ENCODE peak calls at places on chromosomes 3 and 15, in five cellular contexts. W is fibroblast of lung, C is ovary, S is SK-N-SH, Q is psoas muscle. U is an unnamed sample. For H3K4me1, the result is how much of the 10 kb centered on the place peaks cover.

GRCh38 chr3:125192190-125193035 is 20.1 kb downstream of the SLC12A8 start:
- DNase-seq in W (no peak), C (no peak), S (no peak), Q (no peak), U (no peak)

GRCh38 chr3:11085078-11085840 is 69.0 kb upstream of the HRH1 start:
- DNase-seq in W (no peak), C (no peak), S (no peak), Q (no peak), U (no peak)

GRCh38 chr3:136893848-136894443 is 31.9 kb downstream of the NCK1 start:
- DNase-seq in W (peak), C (no peak), S (no peak), Q (no peak), U (no peak)

GRCh38 chr3:186002884-186003472 is 65.2 kb upstream of the TRA2B start:
- DNase-seq in W (peak), C (no peak), S (peak), Q (no peak), U (no peak)

GRCh38 chr3:159870723-159871122 is 117.9 kb upstream of the IL12A start:
- DNase-seq in W (no peak), C (no peak), S (no peak), Q (no peak), U (no peak)

GRCh38 chr15:42155546-42156265 is 730 bp downstream of the PLA2G4F start:
- DNase-seq in W (no peak), C (no peak), S (peak), Q (no peak), U (peak)

GRCh38 chr3:25304916-25305315 is 123.1 kb upstream of the RARB start:
- DNase-seq in W (no peak), C (no peak), S (no peak), Q (no peak), U (no peak)

GRCh38 chr3:58577269-58577821 is at the start of gene FAM107A:
- DNase-seq in W (peak), C (peak), S (no peak), Q (peak), U (no peak)

GRCh38 chr3:53820756-53821580 is 25.3 kb downstream of the CHDH start:
- DNase-seq in W (no peak), C (no peak), S (no peak), Q (no peak), U (no peak)

GRCh38 chr3:164848922-164849321 is 229.4 kb downstream of the SI start:
- DNase-seq in W (no peak), C (no peak), S (no peak), Q (no peak), U (no peak)

GRCh38 chr15:45790325-45790943 is 155.6 kb downstream of the SQOR start:
- DNase-seq in W (peak), C (no peak), S (peak), Q (no peak), U (peak)

GRCh38 chr3:158101330-158102218 is 4.6 kb downstream of the SHOX2 start:
- DNase-seq in W (no peak), C (no peak), S (no peak), Q (no peak), U (no peak)

GRCh38 chr15:67941643-67942315 is 101.9 kb upstream of the RNU6-1 start:
- DNase-seq in W (no peak), C (no peak), S (no peak), Q (no peak), U (no peak)

GRCh38 chr15:36905908-36906307 is 194.4 kb downstream of the MEIS2 start:
- DNase-seq in W (no peak), C (no peak), S (no peak), Q (no peak), U (no peak)

GRCh38 chr15:22922003-22922402 is 58.2 kb downstream of the CYFIP1 start:
- DNase-seq in W (no peak), C (no peak), S (no peak), Q (no peak), U (no peak)

GRCh38 chr15:62622775-62623174 is 419.8 kb upstream of the TPM1 start:
- DNase-seq in W (no peak), C (no peak), S (peak), Q (no peak), U (peak)

GRCh38 chr15:34335176-34335575 is 2.4 kb downstream of the SLC12A6 start:
- DNase-seq in W (no peak), C (no peak), S (no peak), Q (no peak), U (no peak)

GRCh38 chr3:183324083-183324482 is 71.0 kb downstream of the B3GNT5 start:
- DNase-seq in W (peak), C (no peak), S (no peak), Q (no peak), U (no peak)

GRCh38 chr3:81249540-81250029 is 511.9 kb downstream of the GBE1 start:
- DNase-seq in W (peak), C (no peak), S (no peak), Q (no peak), U (no peak)

GRCh38 chr3:130711885-130712284 is 34.7 kb downstream of the PIK3R4 start:
- DNase-seq in W (no peak), C (no peak), S (no peak), Q (no peak), U (no peak)

GRCh38 chr15:100461049-100461448 is 67.7 kb downstream of the CERS3 start:
- DNase-seq in W (no peak), C (no peak), S (no peak), Q (no peak), U (no peak)

GRCh38 chr3:45985532-45986302 is 9.9 kb downstream of the FYCO1 start:
- DNase-seq in W (peak), C (no peak), S (no peak), Q (no peak), U (no peak)

GRCh38 chr3:12227833-12228232 is 61.0 kb upstream of the PPARG start:
- DNase-seq in W (peak), C (no peak), S (no peak), Q (no peak), U (no peak)

GRCh38 chr15:101004500-101004899 is 85.3 kb downstream of the LRRK1 start:
- DNase-seq in W (no peak), C (no peak), S (no peak), Q (no peak), U (no peak)

GRCh38 chr3:113531826-113532697 is at the start of gene SIDT1:
- DNase-seq in W (no peak), C (peak), S (peak), Q (no peak), U (no peak)

GRCh38 chr3:13262493-13263211 is 157.5 kb downstream of the NUP210 start:
- DNase-seq in W (no peak), C (no peak), S (no peak), Q (peak), U (no peak)

GRCh38 chr15:40511472-40512133 is 40.8 kb downstream of the CHST14 start:
- DNase-seq in W (peak), C (peak), S (peak), Q (peak), U (peak)

GRCh38 chr3:180421711-180422110 is 180.3 kb upstream of the TTC14 start:
- DNase-seq in W (no peak), C (no peak), S (no peak), Q (no peak), U (no peak)

GRCh38 chr15:64144192-64144564 is 7.4 kb upstream of the SNX22 start:
- DNase-seq in W (no peak), C (no peak), S (no peak), Q (no peak), U (no peak)

DNA sequence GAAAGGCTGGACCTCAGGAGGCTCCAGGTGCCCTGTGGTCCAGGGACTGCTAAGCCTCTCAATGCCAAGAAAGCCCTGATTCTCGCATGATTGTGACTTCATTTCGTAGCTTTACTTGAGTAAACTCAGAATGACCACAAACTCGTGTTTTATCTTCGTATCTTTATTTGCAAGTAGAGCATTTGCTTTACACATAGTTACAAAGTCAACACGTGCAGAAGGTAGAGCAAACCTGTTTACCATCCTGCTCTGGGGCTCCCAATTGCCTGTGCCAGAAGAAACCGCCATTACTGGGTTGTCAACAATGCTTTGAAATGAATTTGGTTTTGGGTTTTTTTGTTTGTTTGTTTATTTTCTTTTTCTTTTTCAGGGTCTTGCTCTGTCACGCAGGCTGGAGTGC is 5.8 kb upstream of the MESP1 start:
- DNase-seq in W (no peak), C (no peak), S (no peak), Q (no peak), U (no peak)
- H3K4me3 ChIP-seq in W (no peak), C (no peak), S (no peak), Q (no peak), U (no peak)

GRCh38 chr15:39248204-39248603 is 332.7 kb upstream of the THBS1 start:
- DNase-seq in W (peak), C (no peak), S (no peak), Q (no peak), U (no peak)
- H3K4me1 ChIP-seq in W (under half), C (under half), S (under half), Q (under half), U (under half)

GRCh38 chr3:192550356-192550755 is 177.0 kb downstream of the FGF12 start:
- DNase-seq in W (no peak), C (no peak), S (no peak), Q (no peak), U (no peak)

GRCh38 chr3:192553707-192554106 is 173.6 kb downstream of the FGF12 start:
- DNase-seq in W (no peak), C (no peak), S (no peak), Q (no peak), U (no peak)
- H3K4me3 ChIP-seq in W (no peak), C (no peak), S (no peak), Q (no peak), U (no peak)

GRCh38 chr3:184655597-184655996 is 56.3 kb downstream of the MAGEF1 start:
- DNase-seq in W (no peak), C (peak), S (no peak), Q (no peak), U (no peak)
- H3K4me1 ChIP-seq in W (under half), C (under half), S (under half), Q (under half), U (under half)

GRCh38 chr3:126518779-126519177 is 1.2 kb upstream of the UROC1 start:
- DNase-seq in W (no peak), C (no peak), S (no peak), Q (peak), U (no peak)

GRCh38 chr3:126517986-126518778 is 609 bp upstream of the UROC1 start:
- DNase-seq in W (no peak), C (no peak), S (no peak), Q (peak), U (no peak)

GRCh38 chr3:126516936-126517290 is 660 bp downstream of the UROC1 start:
- DNase-seq in W (no peak), C (no peak), S (no peak), Q (no peak), U (no peak)

GRCh38 chr3:126516152-126516935 is 1.2 kb downstream of the UROC1 start:
- DNase-seq in W (no peak), C (no peak), S (no peak), Q (peak), U (no peak)

GRCh38 chr3:126517291-126517951 is at the start of gene UROC1:
- DNase-seq in W (no peak), C (no peak), S (no peak), Q (peak), U (no peak)
- H3K4me3 ChIP-seq in W (no peak), C (no peak), S (no peak), Q (no peak), U (no peak)

GRCh38 chr3:117936159-117936558 is 1098.5 kb downstream of the IGSF11 start:
- DNase-seq in W (no peak), C (no peak), S (no peak), Q (no peak), U (no peak)

GRCh38 chr3:117939628-117940027 is 1095.0 kb downstream of the IGSF11 start:
- DNase-seq in W (no peak), C (no peak), S (no peak), Q (no peak), U (no peak)

GRCh38 chr3:117941015-117941414 is 1093.6 kb downstream of the IGSF11 start:
- DNase-seq in W (no peak), C (no peak), S (no peak), Q (no peak), U (no peak)

DNA sequence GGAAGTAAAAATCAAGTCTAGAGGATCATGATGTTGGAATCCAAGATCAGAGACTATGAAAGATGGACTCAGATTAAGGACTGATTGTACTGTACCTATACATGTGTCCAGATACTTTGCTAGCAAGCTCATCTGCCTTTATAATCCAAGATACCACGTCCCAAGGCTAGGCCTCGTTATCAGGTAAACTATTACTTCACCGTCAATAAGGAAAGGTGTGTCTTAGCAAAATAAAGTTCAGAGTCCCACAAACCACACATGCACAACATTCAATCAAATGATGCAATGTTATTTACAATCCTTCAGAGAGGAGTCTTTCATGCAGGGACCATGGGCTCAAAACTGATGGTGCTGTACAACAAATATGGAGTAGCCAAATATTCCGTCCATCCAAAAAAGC is 1092.9 kb downstream of the IGSF11 start:
- DNase-seq in W (no peak), C (no peak), S (no peak), Q (no peak), U (no peak)
- H3K4me1 ChIP-seq in W (under half), C (under half), S (under half), Q (under half), U (under half)

DNA sequence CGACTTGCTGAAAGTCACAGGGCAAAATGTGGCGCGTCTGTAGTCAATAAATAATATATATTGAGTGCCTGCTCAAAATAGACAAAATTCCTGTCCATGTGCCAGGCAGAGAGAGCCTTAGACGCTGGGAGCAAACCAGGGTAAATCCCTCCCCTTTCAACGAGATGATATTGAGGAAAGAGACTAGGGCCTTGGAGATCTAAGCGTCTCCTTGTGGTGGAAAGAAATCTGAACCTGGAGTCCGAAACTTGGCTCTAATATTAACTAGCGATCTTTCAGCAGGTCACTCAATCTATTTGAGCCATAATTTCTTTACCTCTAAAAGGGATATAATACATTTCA is 348 bp upstream of the DPP8 start:
- DNase-seq in W (no peak), C (no peak), S (no peak), Q (no peak), U (no peak)
- H3K4me3 ChIP-seq in W (peak), C (no peak), S (peak), Q (peak), U (peak)

GRCh38 chr3:128801779-128802369 is 75.9 kb downstream of the RAB7A start:
- DNase-seq in W (no peak), C (no peak), S (no peak), Q (peak), U (no peak)
- H3K4me1 ChIP-seq in W (under half), C (under half), S (under half), Q (half or more), U (under half)

GRCh38 chr15:69881310-69881660 is 216.4 kb downstream of the TLE3 start:
- DNase-seq in W (no peak), C (no peak), S (no peak), Q (no peak), U (no peak)
- H3K4me3 ChIP-seq in W (no peak), C (no peak), S (no peak), Q (no peak), U (no peak)